ENCODE peak calls at places on chromosomes 12 and 14, in ten cellular contexts. Q, S, O, C, E, Z, M, U, P and X are unnamed samples.

GRCh38 chr14:20742132-20742531 is 3.6 kb upstream of the EDDM3A start:
- DNase-seq in Q (no peak), S (no peak), O (no peak), C (no peak), E (no peak), Z (no peak), M (no peak), U (no peak), P (no peak), X (no peak)

GRCh38 chr14:41718477-41719166 is 111.9 kb downstream of the LRFN5 start:
- DNase-seq in Q (no peak), S (no peak), O (no peak), C (no peak), E (no peak), Z (no peak), M (no peak), U (no peak), P (no peak), X (no peak)

GRCh38 chr12:49518914-49519573 is 19.8 kb upstream of the KCNH3 start:
- DNase-seq in Q (no peak), S (peak; percentile 34), O (no peak), C (no peak), E (no peak), Z (no peak), M (no peak), U (no peak), P (peak; percentile 64), X (no peak)

GRCh38 chr14:49621114-49621881 is 699 bp downstream of the MGAT2 start:
- DNase-seq in Q (peak; percentile 65), S (peak; percentile 60), O (peak; percentile 49), C (peak; percentile 70), E (peak; percentile 88), Z (peak; percentile 70), M (peak; percentile 93), U (no peak), P (no peak), X (no peak)

GRCh38 chr12:109835827-109836226 is 2.6 kb upstream of the TRPV4 start:
- DNase-seq in Q (no peak), S (no peak), O (no peak), C (no peak), E (no peak), Z (no peak), M (no peak), U (no peak), P (no peak), X (no peak)

GRCh38 chr12:125657681-125658080 is 592.4 kb downstream of the AACS start:
- DNase-seq in Q (no peak), S (no peak), O (no peak), C (no peak), E (no peak), Z (no peak), M (no peak), U (no peak), P (no peak), X (no peak)

GRCh38 chr12:26723379-26724308 is 109.3 kb downstream of the ITPR2 start:
- DNase-seq in Q (peak; percentile 13), S (peak; percentile 57), O (no peak), C (no peak), E (no peak), Z (no peak), M (no peak), U (no peak), P (peak; percentile 84), X (no peak)

GRCh38 chr12:92462049-92462448 is 240.7 kb upstream of the PLEKHG7 start:
- DNase-seq in Q (peak; percentile 34), S (peak; percentile 37), O (no peak), C (no peak), E (no peak), Z (no peak), M (no peak), U (no peak), P (no peak), X (no peak)

GRCh38 chr14:43119672-43120071 is 1387.4 kb downstream of the FSCB start:
- DNase-seq in Q (no peak), S (no peak), O (no peak), C (no peak), E (no peak), Z (no peak), M (no peak), U (no peak), P (no peak), X (no peak)

GRCh38 chr12:21528953-21529352 is 2.9 kb downstream of the SPX start:
- DNase-seq in Q (no peak), S (no peak), O (no peak), C (no peak), E (no peak), Z (no peak), M (no peak), U (no peak), P (no peak), X (no peak)

GRCh38 chr12:21526721-21527345 is 737 bp downstream of the SPX start:
- DNase-seq in Q (no peak), S (no peak), O (no peak), C (no peak), E (no peak), Z (no peak), M (no peak), U (no peak), P (no peak), X (no peak)

GRCh38 chr12:21527451-21528180 is 1.5 kb downstream of the SPX start:
- DNase-seq in Q (peak; percentile 55), S (peak; percentile 25), O (peak; percentile 54), C (peak; percentile 65), E (peak; percentile 38), Z (peak; percentile 38), M (peak; percentile 92), U (peak; percentile 28), P (peak; percentile 55), X (no peak)

GRCh38 chr12:21526053-21526452 is at the start of gene SPX:
- DNase-seq in Q (no peak), S (peak; percentile 22), O (no peak), C (no peak), E (no peak), Z (no peak), M (no peak), U (no peak), P (no peak), X (no peak)

GRCh38 chr12:21529456-21529855 is 3.4 kb downstream of the SPX start:
- DNase-seq in Q (no peak), S (no peak), O (no peak), C (no peak), E (no peak), Z (no peak), M (no peak), U (no peak), P (no peak), X (no peak)
- TF ChIP-seq CTCF in Q (no peak), S (no peak), O (no peak), C (no peak), E (no peak), Z (no peak), M (no peak), U (no peak), P (no peak), X (no peak)

GRCh38 chr14:25381498-25381897 is 331.6 kb upstream of the STXBP6 start:
- DNase-seq in Q (no peak), S (no peak), O (no peak), C (no peak), E (no peak), Z (no peak), M (no peak), U (no peak), P (no peak), X (no peak)
- TF ChIP-seq CTCF in Q (no peak), S (peak; percentile 14), O (peak; percentile 54), C (peak; percentile 65), E (peak; percentile 38), Z (no peak), M (peak; percentile 42), U (no peak), P (peak; percentile 19), X (no peak)

DNA sequence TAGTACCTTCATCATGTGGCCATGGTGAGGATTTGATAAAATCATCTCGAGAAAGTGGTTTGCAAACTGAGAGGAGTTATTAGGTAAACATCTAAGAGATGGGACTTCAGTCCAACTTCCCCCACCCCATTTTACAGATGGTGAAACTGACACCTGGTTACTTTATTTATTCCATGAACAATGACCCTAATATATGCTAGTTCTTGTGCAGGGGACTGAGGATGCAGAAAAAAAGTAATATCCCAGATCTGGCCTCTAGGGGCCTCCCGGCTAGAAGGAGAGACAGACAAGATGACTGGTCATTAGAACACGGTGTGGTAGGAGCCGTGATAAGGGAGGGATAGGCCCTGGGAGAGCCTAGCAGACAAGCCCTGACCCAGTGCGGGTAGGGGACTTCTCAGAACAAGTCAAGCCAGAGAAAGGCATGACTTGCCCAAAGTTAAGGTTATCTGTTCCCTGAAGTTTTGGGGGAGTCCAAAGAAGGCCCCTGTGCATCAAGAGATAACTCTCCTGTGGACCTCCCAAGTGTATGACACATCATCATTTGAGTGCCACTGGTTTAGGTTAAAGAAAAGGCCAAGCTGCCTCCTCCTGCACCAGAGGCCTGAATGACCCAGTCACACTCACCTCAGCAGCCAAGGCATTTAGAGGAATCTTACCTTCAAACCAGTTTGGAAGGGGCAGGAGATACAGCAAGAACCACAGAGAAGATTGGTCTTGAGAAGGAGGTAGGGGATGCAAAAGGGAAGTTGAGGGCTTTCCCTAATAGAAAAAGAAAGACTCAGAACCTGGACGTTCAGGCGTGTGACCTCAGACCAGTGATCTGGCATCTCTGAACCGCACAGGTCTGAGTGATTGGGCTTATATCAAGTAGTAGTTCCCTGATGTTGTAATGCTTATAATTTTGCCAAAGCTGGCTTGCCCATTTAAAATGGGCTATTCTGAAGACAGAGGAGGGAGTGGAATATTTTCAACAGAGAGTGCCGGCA is 1.6 kb downstream of the CMKLR1 start:
- DNase-seq in Q (peak; percentile 66), S (peak; percentile 42), O (peak; percentile 15), C (peak; percentile 44), E (peak; percentile 26), Z (no peak), M (no peak), U (no peak), P (peak; percentile 12), X (no peak)
- TF ChIP-seq CTCF in Q (peak; percentile 32), S (peak; percentile 66), O (peak; percentile 59), C (peak; percentile 68), E (peak; percentile 46), Z (no peak), M (peak; percentile 74), U (peak; percentile 10), P (peak; percentile 57), X (peak; percentile 38)

DNA sequence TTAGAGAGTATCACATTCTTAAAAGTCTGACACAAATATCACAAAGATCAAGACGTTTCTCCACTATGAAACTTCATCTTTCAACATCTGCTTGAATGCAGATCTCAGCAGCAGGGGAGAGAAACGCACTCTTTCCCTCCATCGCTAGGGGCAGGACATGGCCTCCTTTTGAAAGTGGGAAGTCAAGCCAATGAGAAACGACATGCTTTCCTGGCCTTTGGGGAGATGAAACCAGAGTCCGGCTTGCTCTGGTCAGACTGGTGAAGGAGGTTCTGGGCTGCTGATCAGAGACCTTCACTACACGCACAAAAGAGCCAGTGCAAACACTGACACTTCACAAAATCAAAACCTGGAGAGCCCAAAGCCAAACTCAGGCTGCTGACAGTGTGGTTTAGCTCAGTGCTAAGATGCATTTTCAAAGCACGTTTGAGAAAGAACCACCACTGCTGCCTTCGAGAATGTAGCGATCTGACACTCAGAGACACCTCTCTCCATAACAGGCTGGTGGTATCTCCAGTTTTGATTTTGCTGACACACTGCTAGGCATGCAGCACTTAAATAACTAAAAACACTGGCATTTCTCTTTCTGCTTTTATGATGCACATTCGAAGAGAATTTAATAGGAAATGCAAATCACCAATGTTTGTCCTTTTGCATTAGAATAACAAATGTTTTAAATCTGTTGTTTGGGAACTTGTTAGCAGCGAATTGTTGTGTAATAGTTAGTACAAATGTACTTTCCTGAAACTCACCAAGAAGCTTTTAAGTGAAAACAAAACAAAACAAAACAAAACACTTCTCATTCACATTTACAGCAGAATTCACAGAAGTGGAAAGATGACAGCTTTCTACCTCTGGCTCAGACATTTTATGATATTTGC is 93.9 kb upstream of the OVCH1 start:
- DNase-seq in Q (no peak), S (peak; percentile 31), O (peak; percentile 25), C (peak; percentile 36), E (no peak), Z (no peak), M (no peak), U (no peak), P (no peak), X (no peak)
- TF ChIP-seq CTCF in Q (no peak), S (peak; percentile 73), O (peak; percentile 62), C (no peak), E (no peak), Z (no peak), M (peak; percentile 72), U (no peak), P (peak; percentile 56), X (peak; percentile 24)